ENCODE peak calls at places on chromosomes 2 and 18, in six cellular contexts. D is neural progenitor cell, R is RKO, I is RPMI7951, M is germinal center, O is anterior cingulate cortex. Z is an unnamed sample.

GRCh38 chr2:17518212-17519154 is at the start of gene RAD51AP2:
- DNase-seq in D (peak), M (peak), O (peak), R (peak), I (peak), Z (peak)

GRCh38 chr18:27778441-27778840 is 398.5 kb downstream of the CDH2 start:
- DNase-seq in I (peak), R (peak), O (no peak), M (no peak), D (peak), Z (no peak)

GRCh38 chr2:69177785-69178636 is 165.0 kb downstream of the ANTXR1 start:
- DNase-seq in R (no peak), I (peak), O (peak), M (no peak), D (peak), Z (no peak)

GRCh38 chr2:68448671-68449394 is 18.3 kb downstream of the FBXO48 start:
- DNase-seq in M (no peak), R (no peak), O (no peak), D (no peak), I (no peak), Z (peak)

GRCh38 chr2:118721817-118722551 is 125.5 kb downstream of the EN1 start:
- DNase-seq in D (no peak), R (no peak), O (no peak), M (no peak), I (no peak), Z (no peak)

GRCh38 chr18:77114564-77115391 is 17.8 kb downstream of the MBP start:
- DNase-seq in D (no peak), R (no peak), I (peak), M (no peak), O (no peak), Z (no peak)

GRCh38 chr2:84796798-84797197 is 84.1 kb downstream of the TRABD2A start:
- DNase-seq in I (no peak), R (no peak), M (no peak), D (no peak), O (no peak), Z (no peak)

GRCh38 chr2:46389417-46389916 is 89.9 kb upstream of the TMEM247 start:
- DNase-seq in I (peak), O (no peak), R (no peak), D (no peak), M (no peak), Z (no peak)

GRCh38 chr2:20153131-20153851 is 71.6 kb downstream of the SDC1 start:
- DNase-seq in I (no peak), R (no peak), D (no peak), M (no peak), O (no peak), Z (no peak)

GRCh38 chr18:22279741-22280452 is 110.5 kb downstream of the GATA6 start:
- DNase-seq in D (no peak), O (no peak), I (no peak), M (no peak), R (no peak), Z (no peak)

GRCh38 chr2:96180002-96180401 is 28.6 kb downstream of the STARD7 start:
- DNase-seq in D (no peak), I (no peak), M (no peak), R (no peak), O (no peak), Z (no peak)

GRCh38 chr2:129744649-129745048 is 234.8 kb upstream of the RAB6C start:
- DNase-seq in O (no peak), M (no peak), D (peak), R (no peak), I (no peak), Z (no peak)

GRCh38 chr2:235493775-235494715 is at the start of gene AGAP1:
- DNase-seq in O (peak), I (peak), M (peak), R (peak), D (peak), Z (no peak)

GRCh38 chr2:141517180-141517851 is 613.5 kb downstream of the LRP1B start:
- DNase-seq in D (no peak), R (no peak), M (no peak), I (no peak), O (no peak), Z (no peak)

GRCh38 chr2:66030553-66030952 is 404.4 kb upstream of the MEIS1 start:
- DNase-seq in O (no peak), M (no peak), D (peak), R (peak), I (no peak), Z (no peak)

GRCh38 chr18:36419188-36419912 is 121.8 kb downstream of the FHOD3 start:
- DNase-seq in R (no peak), O (no peak), M (no peak), I (peak), D (no peak), Z (no peak)

GRCh38 chr2:108309903-108310302 is 21.2 kb downstream of the SULT1C2 start:
- DNase-seq in M (no peak), I (no peak), O (no peak), R (no peak), D (no peak), Z (no peak)

GRCh38 chr2:18883626-18884456 is 294.5 kb upstream of the NT5C1B start:
- DNase-seq in M (no peak), D (peak), I (peak), O (no peak), R (peak), Z (no peak)

GRCh38 chr2:237572742-237573101 is 6.3 kb downstream of the PRLH start:
- DNase-seq in M (no peak), D (no peak), R (no peak), O (no peak), I (peak), Z (no peak)

GRCh38 chr2:151063271-151063670 is 198.4 kb downstream of the RBM43 start:
- DNase-seq in O (no peak), R (no peak), I (no peak), M (no peak), D (no peak), Z (no peak)

GRCh38 chr2:20176760-20177159 is 48.2 kb downstream of the SDC1 start:
- DNase-seq in R (no peak), O (no peak), M (no peak), D (no peak), I (no peak), Z (no peak)

Z was measured in CD4-positive, CD25-positive, alpha-beta regulatory T cell.